ENCODE peak calls at places on chromosomes 2 and 18, in ten cellular contexts. M is NCI-H526; C is AG09319; K is T-helper 2 cell; Z is stimulated activated CD8-positive, alpha-beta memory T cell treated with anti-CD3 and anti-CD28 coated beads, Interleukin-2, amount 100 ng/mL, for 1 hour; X is brain microvascular endothelial cell; L is Kasumi-1; Q is lung; R is choroid plexus epithelial cell; U is mucosa of gallbladder. E is an unnamed sample.
A peak's percentile ranks its signal among the peaks of the same experiment; 100 is the strongest.

GRCh38 chr2:226644342-226644957 is 155.2 kb downstream of the IRS1 start:
- DNase-seq in M (no peak), C (no peak), K (no peak), Z (no peak), X (peak; percentile 88), L (no peak), Q (no peak), R (peak; percentile 84), U (no peak), E (no peak)

GRCh38 chr2:12507295-12507694 is 209.4 kb upstream of the TRIB2 start:
- DNase-seq in M (no peak), C (peak; percentile 80), K (peak; percentile 73), Z (no peak), X (no peak), L (peak; percentile 88), Q (no peak), R (peak; percentile 58), U (no peak), E (peak; percentile 88)

GRCh38 chr2:203759692-203760365 is 53.4 kb downstream of the CD28 start:
- DNase-seq in M (no peak), C (no peak), K (no peak), Z (no peak), X (peak; percentile 85), L (no peak), Q (no peak), R (peak; percentile 61), U (peak; percentile 51), E (peak; percentile 51)

GRCh38 chr2:56015631-56016251 is 92.2 kb upstream of the EFEMP1 start:
- DNase-seq in M (no peak), C (no peak), K (no peak), Z (no peak), X (no peak), L (no peak), Q (no peak), R (no peak), U (no peak), E (no peak)

GRCh38 chr2:113149553-113150257 is 22.3 kb downstream of the IL1RN start:
- DNase-seq in M (no peak), C (no peak), K (no peak), Z (no peak), X (no peak), L (no peak), Q (no peak), R (no peak), U (no peak), E (no peak)

GRCh38 chr2:196169521-196169920 is 1.9 kb downstream of the STK17B start:
- DNase-seq in M (no peak), C (no peak), K (no peak), Z (no peak), X (no peak), L (no peak), Q (no peak), R (no peak), U (no peak), E (no peak)

GRCh38 chr18:70411886-70412443 is 123.1 kb downstream of the SOCS6 start:
- DNase-seq in M (no peak), C (no peak), K (no peak), Z (no peak), X (no peak), L (no peak), Q (no peak), R (peak; percentile 42), U (no peak), E (no peak)

GRCh38 chr18:9488535-9488934 is 13.2 kb downstream of the RALBP1 start:
- DNase-seq in M (no peak), C (no peak), K (no peak), Z (no peak), X (no peak), L (no peak), Q (no peak), R (no peak), U (no peak), E (no peak)

GRCh38 chr2:182014284-182014683 is 28.6 kb downstream of the PPP1R1C start:
- DNase-seq in M (no peak), C (no peak), K (no peak), Z (no peak), X (no peak), L (no peak), Q (no peak), R (no peak), U (no peak), E (no peak)

GRCh38 chr18:76941284-76941683 is 118.9 kb downstream of the ZNF236 start:
- DNase-seq in M (no peak), C (no peak), K (no peak), Z (no peak), X (no peak), L (no peak), Q (no peak), R (no peak), U (no peak), E (no peak)

GRCh38 chr2:191560594-191560993 is 117.3 kb upstream of the NABP1 start:
- DNase-seq in M (no peak), C (no peak), K (no peak), Z (no peak), X (no peak), L (no peak), Q (no peak), R (no peak), U (no peak), E (no peak)

GRCh38 chr2:149421791-149422190 is 91.4 kb downstream of the LYPD6 start:
- DNase-seq in M (no peak), C (no peak), K (no peak), Z (no peak), X (no peak), L (no peak), Q (no peak), R (no peak), U (no peak), E (no peak)

GRCh38 chr2:217325251-217325650 is 465.4 kb upstream of the TNP1 start:
- DNase-seq in M (no peak), C (no peak), K (no peak), Z (no peak), X (no peak), L (no peak), Q (no peak), R (no peak), U (no peak), E (no peak)